ENCODE peak calls at places on chromosome 17, in seven cellular contexts. L, D, S, W, J, G and V are unnamed samples.
A peak's percentile ranks its signal among the peaks of the same experiment; 100 is the strongest.

GRCh38 chr17:13031718-13032350 is 14.0 kb upstream of the ELAC2 start:
- DNase-seq in L (peak; percentile 46), G (peak; percentile 72), D (peak; percentile 66), W (peak; percentile 65), J (peak; percentile 25), S (peak; percentile 10), V (no peak)

GRCh38 chr17:4735825-4736651 is 3.6 kb upstream of the ZMYND15 start:
- DNase-seq in L (peak; percentile 51), D (no peak), J (no peak), G (peak; percentile 74), S (no peak), W (no peak), V (no peak)

GRCh38 chr17:43517161-43517560 is 29.0 kb downstream of the ETV4 start:
- DNase-seq in S (no peak), D (no peak), J (no peak), G (no peak), L (no peak), W (no peak), V (no peak)

GRCh38 chr17:29165800-29166506 is 14.2 kb downstream of the MYO18A start:
- DNase-seq in J (no peak), D (no peak), S (no peak), L (no peak), W (no peak), G (no peak), V (no peak)

GRCh38 chr17:49861150-49861884 is 13.4 kb upstream of the TAC4 start:
- DNase-seq in J (peak; percentile 68), L (peak; percentile 43), D (peak; percentile 78), G (peak; percentile 46), W (peak; percentile 62), S (peak; percentile 64), V (peak; percentile 37)

GRCh38 chr17:142102-142661 is 4.8 kb downstream of the SCGB1C2 start:
- DNase-seq in G (peak; percentile 2), W (peak; percentile 43), S (peak; percentile 20), D (no peak), J (peak; percentile 21), L (peak; percentile 37), V (no peak)

GRCh38 chr17:28553000-28553505 is 629 bp upstream of the UNC119 start:
- DNase-seq in G (no peak), S (no peak), D (no peak), L (no peak), J (no peak), W (no peak), V (no peak)

GRCh38 chr17:47295037-47295873 is 28.5 kb upstream of the EFCAB13 start:
- DNase-seq in L (no peak), D (peak; percentile 62), S (peak; percentile 79), G (no peak), J (no peak), W (no peak), V (no peak)

GRCh38 chr17:31052187-31052889 is 42.4 kb upstream of the NF1 start:
- DNase-seq in G (peak; percentile 98), L (peak; percentile 38), S (peak; percentile 35), W (peak; percentile 49), J (no peak), D (no peak), V (peak; percentile 28)

GRCh38 chr17:33151565-33151964 is 141.5 kb downstream of the ASIC2 start:
- DNase-seq in G (no peak), S (no peak), D (no peak), J (no peak), W (no peak), L (no peak), V (no peak)

GRCh38 chr17:79047291-79047920 is 23.4 kb downstream of the C1QTNF1 start:
- DNase-seq in J (no peak), S (no peak), L (no peak), W (no peak), D (no peak), G (no peak), V (no peak)

GRCh38 chr17:28407130-28407973 is 1.3 kb upstream of the SLC46A1 start:
- DNase-seq in G (no peak), L (no peak), W (no peak), D (peak; percentile 27), J (no peak), S (no peak), V (no peak)

GRCh38 chr17:27980035-27980434 is 62.4 kb upstream of the NLK start:
- DNase-seq in L (no peak), S (no peak), W (no peak), G (peak; percentile 79), D (no peak), J (no peak), V (no peak)

GRCh38 chr17:55434721-55435120 is 13.1 kb upstream of the MMD start:
- DNase-seq in G (no peak), W (no peak), J (no peak), D (no peak), L (no peak), S (no peak), V (no peak)

GRCh38 chr17:6753006-6753445 is 2.8 kb upstream of the XAF1 start:
- DNase-seq in D (peak; percentile 57), J (peak; percentile 66), G (peak; percentile 78), W (peak; percentile 61), L (peak; percentile 41), S (peak; percentile 11), V (peak; percentile 56)

GRCh38 chr17:58308173-58308984 is 20.2 kb downstream of the TSPOAP1 start:
- DNase-seq in J (no peak), D (peak; percentile 66), G (no peak), W (peak; percentile 43), L (peak; percentile 27), S (peak; percentile 39), V (no peak)

GRCh38 chr17:7667616-7668406 is 17.1 kb downstream of the ATP1B2 start:
- DNase-seq in D (no peak), G (no peak), L (no peak), S (no peak), W (no peak), J (no peak), V (no peak)

GRCh38 chr17:13086142-13086769 is 68.4 kb upstream of the ELAC2 start:
- DNase-seq in G (peak; percentile 97), S (no peak), L (no peak), D (no peak), W (no peak), J (no peak), V (no peak)

GRCh38 chr17:83061586-83061985 is 17.8 kb upstream of the METRNL start:
- DNase-seq in G (no peak), W (peak; percentile 34), S (no peak), J (no peak), D (no peak), L (no peak), V (no peak)

GRCh38 chr17:81323411-81323868 is 28.3 kb upstream of the SLC38A10 start:
- DNase-seq in L (no peak), W (no peak), S (no peak), D (no peak), G (no peak), J (no peak), V (no peak)

GRCh38 chr17:81324177-81324905 is 29.2 kb upstream of the SLC38A10 start:
- DNase-seq in W (no peak), G (no peak), J (no peak), S (no peak), L (no peak), D (no peak), V (no peak)

GRCh38 chr17:81323083-81323369 is 27.9 kb upstream of the SLC38A10 start:
- DNase-seq in J (no peak), W (no peak), L (no peak), D (no peak), S (no peak), G (no peak), V (no peak)

GRCh38 chr17:81325057-81325973 is 30.2 kb upstream of the SLC38A10 start:
- DNase-seq in S (no peak), J (no peak), W (no peak), D (no peak), G (no peak), L (no peak), V (no peak)

GRCh38 chr17:81322271-81323082 is 27.4 kb upstream of the SLC38A10 start:
- DNase-seq in W (peak; percentile 71), J (no peak), S (peak; percentile 78), D (no peak), G (no peak), L (no peak), V (no peak)
- TF ChIP-seq CTCF in W (peak; percentile 35), J (no peak), S (peak; percentile 75), D (peak; percentile 29), G (peak; percentile 3), L (no peak), V (no peak)

DNA sequence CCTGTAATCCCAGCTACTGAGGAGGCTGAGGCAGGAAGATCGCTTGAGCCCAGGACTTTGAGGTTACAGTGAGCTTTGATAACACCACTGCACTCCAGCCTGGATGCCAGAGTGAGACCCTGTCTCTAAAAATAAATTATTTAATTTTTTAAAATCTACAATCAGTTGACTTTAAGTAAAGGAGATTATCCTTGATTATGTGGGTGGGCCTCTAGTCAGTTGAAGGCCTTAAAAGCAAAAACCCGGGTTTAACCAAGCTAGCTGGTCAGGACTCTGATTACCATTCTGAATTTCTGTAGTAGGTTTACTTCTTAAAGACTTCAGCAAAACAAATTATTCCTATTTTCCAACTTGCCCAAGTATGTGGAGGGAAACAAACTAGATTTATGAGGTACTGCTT is 4.4 kb downstream of the RNF157 start:
- DNase-seq in W (no peak), D (no peak), L (no peak), S (no peak), J (no peak), G (no peak), V (no peak)
- TF ChIP-seq CTCF in W (no peak), D (no peak), L (no peak), S (no peak), J (no peak), G (no peak), V (no peak)

DNA sequence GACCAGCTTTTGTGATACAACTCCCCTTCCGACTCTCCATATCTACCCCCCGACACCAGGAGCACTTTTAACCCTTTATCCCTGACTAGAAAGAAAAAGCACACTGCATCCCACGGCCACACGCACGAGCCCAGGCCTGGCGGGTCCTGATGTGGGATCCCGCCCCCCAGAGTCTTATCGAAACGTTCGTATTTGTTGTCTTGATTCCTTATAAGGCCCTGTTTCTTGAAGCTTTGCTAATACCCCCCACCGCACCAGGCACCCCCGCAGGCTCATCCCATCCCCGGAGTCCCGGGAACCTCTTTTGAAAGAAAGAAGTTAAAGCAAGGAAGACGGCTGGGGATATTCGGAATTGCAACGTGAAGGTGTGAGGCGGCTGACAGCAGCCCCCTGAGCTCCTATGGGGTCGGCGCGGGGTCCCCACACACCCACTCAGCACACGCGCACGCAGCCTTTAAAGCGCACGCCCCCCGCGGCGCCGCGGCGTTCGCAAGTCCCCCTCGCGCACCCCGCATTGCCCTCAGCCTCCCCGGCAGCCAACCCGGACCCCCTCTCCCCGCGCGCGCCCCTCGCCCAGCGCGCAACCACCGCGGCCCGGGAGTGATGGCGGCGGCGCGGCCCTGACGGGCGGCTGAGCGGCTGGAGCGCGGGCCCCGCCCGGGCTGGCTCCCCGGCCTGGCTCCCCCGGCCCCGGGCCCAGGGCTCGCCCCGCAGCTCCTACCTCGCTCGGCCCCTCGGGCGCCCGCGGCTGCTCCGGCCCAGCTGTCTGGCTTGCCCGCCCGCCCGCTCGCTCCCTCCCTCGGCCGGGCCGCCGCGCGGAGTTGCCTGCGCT is 448 bp downstream of the STAT5B start:
- DNase-seq in L (no peak), S (no peak), W (no peak), G (no peak), J (peak; percentile 54), D (peak; percentile 67), V (no peak)
- TF ChIP-seq CTCF in L (no peak), S (no peak), W (no peak), G (no peak), J (no peak), D (peak; percentile 6), V (no peak)

DNA sequence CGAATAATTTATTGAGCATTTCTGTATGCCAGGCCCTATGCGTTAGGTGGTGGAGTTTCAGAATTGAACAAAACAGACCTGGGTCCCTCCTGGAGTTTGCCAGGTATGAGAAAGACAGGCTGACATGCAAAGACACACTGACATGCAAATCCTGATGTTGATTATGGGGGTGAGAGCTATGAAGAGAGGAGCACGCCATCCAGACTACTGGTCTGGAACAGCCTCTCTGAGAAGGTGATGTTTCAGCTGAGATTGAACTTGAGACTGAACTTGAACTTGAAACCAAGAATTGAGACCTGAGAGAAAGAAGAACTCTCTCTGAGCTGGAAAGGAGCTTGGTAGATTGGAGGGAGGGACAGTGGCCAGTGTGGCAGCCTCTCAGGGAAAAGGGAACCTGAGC is 14.2 kb upstream of the CACNG4 start:
- DNase-seq in G (no peak), L (no peak), J (no peak), S (no peak), W (no peak), D (no peak), V (no peak)
- TF ChIP-seq CTCF in G (no peak), L (no peak), J (no peak), S (no peak), W (no peak), D (no peak), V (no peak)